ENCODE peak calls at places on chromosome 17, in eight cellular contexts. J, O, Q, P, D, U, L and C are unnamed samples.

GRCh38 chr17:35241520-35241919 is 1.4 kb upstream of the SLFN5 start:
- DNase-seq in P (peak), J (no peak), D (no peak), U (peak), L (no peak), Q (peak), O (peak), C (no peak)

GRCh38 chr17:45290269-45290765 is 26.5 kb downstream of the MAP3K14 start:
- DNase-seq in O (no peak), L (no peak), Q (no peak), U (no peak), J (no peak), P (no peak), D (no peak), C (no peak)

GRCh38 chr17:15157051-15157450 is 108.1 kb downstream of the PMP22 start:
- DNase-seq in Q (no peak), D (peak), J (no peak), L (no peak), O (no peak), U (no peak), P (no peak), C (no peak)

GRCh38 chr17:2904135-2904534 is 107.9 kb downstream of the RAP1GAP2 start:
- DNase-seq in L (no peak), O (no peak), Q (no peak), D (peak), J (no peak), U (peak), P (no peak), C (no peak)

GRCh38 chr17:57708401-57708800 is 36.7 kb downstream of the CCDC182 start:
- DNase-seq in J (no peak), U (no peak), L (no peak), O (no peak), Q (no peak), P (no peak), D (no peak), C (no peak)

GRCh38 chr17:38454528-38454927 is 26.3 kb downstream of the ARHGAP23 start:
- DNase-seq in O (no peak), P (no peak), J (no peak), Q (peak), L (peak), U (no peak), D (peak), C (no peak)

GRCh38 chr17:65670667-65671371 is 109.4 kb upstream of the AXIN2 start:
- DNase-seq in D (no peak), Q (no peak), P (no peak), L (no peak), O (no peak), J (no peak), U (no peak), C (no peak)

GRCh38 chr17:12229315-12229714 is 208.6 kb downstream of the MAP2K4 start:
- DNase-seq in J (no peak), U (no peak), Q (no peak), O (no peak), P (no peak), L (no peak), D (no peak), C (no peak)

GRCh38 chr17:74522381-74523090 is 8.7 kb downstream of the CD300LB start:
- DNase-seq in D (no peak), J (no peak), Q (no peak), P (no peak), U (no peak), L (no peak), O (no peak), C (no peak)

GRCh38 chr17:347309-347708 is 5.3 kb downstream of the RPH3AL start:
- DNase-seq in D (no peak), U (no peak), Q (peak), J (no peak), O (no peak), L (peak), P (no peak), C (no peak)

GRCh38 chr17:48375356-48375755 is 54.7 kb downstream of the SKAP1 start:
- DNase-seq in L (no peak), P (no peak), U (no peak), Q (no peak), O (no peak), J (no peak), D (peak), C (peak)

GRCh38 chr17:8289103-8289397 is 580 bp downstream of the RANGRF start:
- DNase-seq in P (peak), Q (peak), O (no peak), J (no peak), U (peak), D (no peak), L (no peak), C (no peak)

GRCh38 chr17:81644976-81645952 is 8.3 kb downstream of the TSPAN10 start:
- DNase-seq in O (no peak), J (no peak), P (no peak), D (no peak), Q (peak), U (no peak), L (no peak), C (no peak)

GRCh38 chr17:28188841-28189263 is 130.1 kb upstream of the TMEM97 start:
- DNase-seq in D (peak), L (no peak), P (no peak), Q (no peak), U (no peak), O (no peak), J (no peak), C (peak)